ENCODE peak calls at places on chromosomes 1 and 21, in seven cellular contexts. T is RWPE1; V is germinal center; K is upper lobe of right lung; N is NCI-H1417; D is brain microvascular endothelial cell; J is effector memory CD8-positive, alpha-beta T cell. U is an unnamed sample.

GRCh38 chr21:35573472-35574389 is 486.6 kb downstream of the SETD4 start:
- DNase-seq in T (no peak), V (no peak), K (no peak), N (no peak), D (no peak), J (no peak), U (no peak)

GRCh38 chr1:8083739-8084484 is 57.8 kb upstream of the ERRFI1 start:
- DNase-seq in T (no peak), V (no peak), K (no peak), N (no peak), D (peak; percentile 70), J (no peak), U (no peak)

GRCh38 chr1:234602334-234603220 is 7.4 kb downstream of the IRF2BP2 start:
- DNase-seq in T (peak; percentile 77), V (peak; percentile 29), K (no peak), N (peak; percentile 45), D (peak; percentile 92), J (no peak), U (no peak)

GRCh38 chr1:83090195-83090594 is 908.7 kb downstream of the TTLL7 start:
- DNase-seq in T (no peak), V (no peak), K (no peak), N (no peak), D (no peak), J (no peak), U (no peak)

GRCh38 chr1:119472463-119473175 is 34.4 kb upstream of the HSD3B1 start:
- DNase-seq in T (no peak), V (no peak), K (no peak), N (no peak), D (no peak), J (no peak), U (no peak)

GRCh38 chr1:93680121-93681094 is 1.2 kb downstream of the BCAR3 start:
- DNase-seq in T (peak; percentile 83), V (peak; percentile 89), K (peak; percentile 89), N (no peak), D (peak; percentile 78), J (no peak), U (no peak)

GRCh38 chr1:33060579-33061083 is 20.3 kb upstream of the AZIN2 start:
- DNase-seq in T (peak; percentile 62), V (no peak), K (peak; percentile 69), N (no peak), D (peak; percentile 95), J (no peak), U (no peak)

GRCh38 chr1:196178083-196178635 is 430.1 kb downstream of the KCNT2 start:
- DNase-seq in T (no peak), V (no peak), K (no peak), N (peak; percentile 13), D (peak; percentile 3), J (no peak), U (no peak)

GRCh38 chr1:160489513-160490261 is 33.4 kb downstream of the SLAMF6 start:
- DNase-seq in T (no peak), V (peak; percentile 59), K (no peak), N (no peak), D (no peak), J (no peak), U (no peak)

GRCh38 chr1:154584267-154584994 is 16.9 kb downstream of the CHRNB2 start:
- DNase-seq in T (no peak), V (no peak), K (no peak), N (no peak), D (no peak), J (no peak), U (no peak)

GRCh38 chr1:227225715-227226346 is 92.5 kb downstream of the CDC42BPA start:
- DNase-seq in T (peak; percentile 59), V (no peak), K (no peak), N (no peak), D (peak; percentile 69), J (no peak), U (no peak)

GRCh38 chr1:160325252-160325651 is 17.8 kb downstream of the COPA start:
- DNase-seq in T (no peak), V (no peak), K (no peak), N (peak; percentile 35), D (no peak), J (no peak), U (no peak)

GRCh38 chr1:56435434-56436337 is 143.7 kb downstream of the PLPP3 start:
- DNase-seq in T (no peak), V (no peak), K (no peak), N (no peak), D (no peak), J (no peak), U (no peak)

GRCh38 chr1:32388641-32389040 is 5.6 kb downstream of the BSDC1 start:
- DNase-seq in T (no peak), V (no peak), K (no peak), N (no peak), D (no peak), J (no peak), U (no peak)

GRCh38 chr1:29789910-29790247 is 553.6 kb downstream of the PTPRU start:
- DNase-seq in T (no peak), V (no peak), K (no peak), N (no peak), D (no peak), J (no peak), U (no peak)

GRCh38 chr1:67019600-67020136 is 34.3 kb downstream of the SLC35D1 start:
- DNase-seq in T (no peak), V (no peak), K (no peak), N (no peak), D (peak; percentile 36), J (no peak), U (no peak)

GRCh38 chr1:53826367-53826766 is 11.7 kb downstream of the NDC1 start:
- DNase-seq in T (no peak), V (no peak), K (no peak), N (no peak), D (no peak), J (no peak), U (no peak)

GRCh38 chr1:189211742-189212141 is 1265.9 kb downstream of the BRINP3 start:
- DNase-seq in T (peak; percentile 9), V (no peak), K (no peak), N (no peak), D (no peak), J (no peak), U (no peak)

U was measured in RWPE2.